ENCODE peak calls at places on chromosomes 7 and 10, in six cellular contexts. One of them, this sample, is unnamed.

GRCh38 chr10:121526801-121527221 is 71.4 kb downstream of the FGFR2 start:
- DNase-seq in CD8-positive, alpha-beta T cell: no peak
- DNase-seq in fibroblast of the aortic adventitia: no peak
- DNase-seq in progenitor cell of endocrine pancreas: no peak
- DNase-seq in foreskin fibroblast: no peak
- DNase-seq in fibroblast of villous mesenchyme: no peak
- DNase-seq in this sample: no peak

GRCh38 chr10:126570631-126571170 is 99.8 kb downstream of the C10orf90 start:
- DNase-seq in CD8-positive, alpha-beta T cell: no peak
- DNase-seq in fibroblast of the aortic adventitia: peak; percentile 44
- DNase-seq in progenitor cell of endocrine pancreas: no peak
- DNase-seq in foreskin fibroblast: no peak
- DNase-seq in fibroblast of villous mesenchyme: no peak
- DNase-seq in this sample: no peak

GRCh38 chr10:110634527-110635209 is 9.5 kb upstream of the RBM20 start:
- DNase-seq in CD8-positive, alpha-beta T cell: no peak
- DNase-seq in fibroblast of the aortic adventitia: no peak
- DNase-seq in progenitor cell of endocrine pancreas: no peak
- DNase-seq in foreskin fibroblast: no peak
- DNase-seq in fibroblast of villous mesenchyme: no peak
- DNase-seq in this sample: no peak

GRCh38 chr7:98840604-98841508 is 29.0 kb downstream of the TMEM130 start:
- DNase-seq in CD8-positive, alpha-beta T cell: no peak
- DNase-seq in fibroblast of the aortic adventitia: peak; percentile 68
- DNase-seq in progenitor cell of endocrine pancreas: no peak
- DNase-seq in foreskin fibroblast: peak; percentile 49
- DNase-seq in fibroblast of villous mesenchyme: no peak
- DNase-seq in this sample: no peak

GRCh38 chr7:78345979-78346378 is 547.4 kb downstream of the PHTF2 start:
- DNase-seq in CD8-positive, alpha-beta T cell: no peak
- DNase-seq in fibroblast of the aortic adventitia: no peak
- DNase-seq in progenitor cell of endocrine pancreas: no peak
- DNase-seq in foreskin fibroblast: no peak
- DNase-seq in fibroblast of villous mesenchyme: no peak
- DNase-seq in this sample: no peak

GRCh38 chr10:79321951-79322350 is 25.3 kb upstream of the PPIF start:
- DNase-seq in CD8-positive, alpha-beta T cell: no peak
- DNase-seq in fibroblast of the aortic adventitia: no peak
- DNase-seq in progenitor cell of endocrine pancreas: no peak
- DNase-seq in foreskin fibroblast: no peak
- DNase-seq in fibroblast of villous mesenchyme: no peak
- DNase-seq in this sample: no peak

GRCh38 chr7:133804127-133804526 is 323.0 kb upstream of the LRGUK start:
- DNase-seq in CD8-positive, alpha-beta T cell: no peak
- DNase-seq in fibroblast of the aortic adventitia: no peak
- DNase-seq in progenitor cell of endocrine pancreas: no peak
- DNase-seq in foreskin fibroblast: no peak
- DNase-seq in fibroblast of villous mesenchyme: no peak
- DNase-seq in this sample: no peak

GRCh38 chr10:69816536-69816935 is 14.8 kb downstream of the COL13A1 start:
- DNase-seq in CD8-positive, alpha-beta T cell: no peak
- DNase-seq in fibroblast of the aortic adventitia: no peak
- DNase-seq in progenitor cell of endocrine pancreas: no peak
- DNase-seq in foreskin fibroblast: no peak
- DNase-seq in fibroblast of villous mesenchyme: no peak
- DNase-seq in this sample: no peak

GRCh38 chr7:57308631-57309408 is 141.2 kb upstream of the ZNF716 start:
- DNase-seq in CD8-positive, alpha-beta T cell: no peak
- DNase-seq in fibroblast of the aortic adventitia: no peak
- DNase-seq in progenitor cell of endocrine pancreas: no peak
- DNase-seq in foreskin fibroblast: no peak
- DNase-seq in fibroblast of villous mesenchyme: no peak
- DNase-seq in this sample: no peak

GRCh38 chr10:71812016-71812912 is 38.8 kb downstream of the PSAP start:
- DNase-seq in CD8-positive, alpha-beta T cell: peak; percentile 63
- DNase-seq in fibroblast of the aortic adventitia: peak; percentile 39
- DNase-seq in progenitor cell of endocrine pancreas: peak; percentile 52
- DNase-seq in foreskin fibroblast: peak; percentile 78
- DNase-seq in fibroblast of villous mesenchyme: peak; percentile 46
- DNase-seq in this sample: peak; percentile 51

GRCh38 chr10:69241575-69241974 is 21.4 kb downstream of the HKDC1 start:
- DNase-seq in CD8-positive, alpha-beta T cell: no peak
- DNase-seq in fibroblast of the aortic adventitia: peak; percentile 56
- DNase-seq in progenitor cell of endocrine pancreas: no peak
- DNase-seq in foreskin fibroblast: peak; percentile 30
- DNase-seq in fibroblast of villous mesenchyme: peak; percentile 40
- DNase-seq in this sample: no peak

GRCh38 chr10:116056445-116057293 is 216.3 kb downstream of the GFRA1 start:
- DNase-seq in CD8-positive, alpha-beta T cell: no peak
- DNase-seq in fibroblast of the aortic adventitia: no peak
- DNase-seq in progenitor cell of endocrine pancreas: no peak
- DNase-seq in foreskin fibroblast: no peak
- DNase-seq in fibroblast of villous mesenchyme: peak; percentile 35
- DNase-seq in this sample: no peak

GRCh38 chr7:140541513-140542192 is 62.3 kb upstream of the MKRN1 start:
- DNase-seq in CD8-positive, alpha-beta T cell: no peak
- DNase-seq in fibroblast of the aortic adventitia: peak; percentile 95
- DNase-seq in progenitor cell of endocrine pancreas: peak; percentile 48
- DNase-seq in foreskin fibroblast: peak; percentile 91
- DNase-seq in fibroblast of villous mesenchyme: peak; percentile 92
- DNase-seq in this sample: no peak

GRCh38 chr7:1085910-1086421 is 1.9 kb upstream of the GPER1 start:
- DNase-seq in CD8-positive, alpha-beta T cell: no peak
- DNase-seq in fibroblast of the aortic adventitia: peak; percentile 21
- DNase-seq in progenitor cell of endocrine pancreas: no peak
- DNase-seq in foreskin fibroblast: peak; percentile 61
- DNase-seq in fibroblast of villous mesenchyme: no peak
- DNase-seq in this sample: no peak

GRCh38 chr7:92782236-92782635 is 54.1 kb downstream of the CDK6 start:
- DNase-seq in CD8-positive, alpha-beta T cell: no peak
- DNase-seq in fibroblast of the aortic adventitia: no peak
- DNase-seq in progenitor cell of endocrine pancreas: no peak
- DNase-seq in foreskin fibroblast: no peak
- DNase-seq in fibroblast of villous mesenchyme: no peak
- DNase-seq in this sample: no peak

GRCh38 chr10:19922236-19922963 is 106.2 kb downstream of the PLXDC2 start:
- DNase-seq in CD8-positive, alpha-beta T cell: no peak
- DNase-seq in fibroblast of the aortic adventitia: peak; percentile 89
- DNase-seq in progenitor cell of endocrine pancreas: no peak
- DNase-seq in foreskin fibroblast: peak; percentile 58
- DNase-seq in fibroblast of villous mesenchyme: peak; percentile 64
- DNase-seq in this sample: no peak

GRCh38 chr7:127588019-127588696 is at the start of gene ARF5:
- DNase-seq in CD8-positive, alpha-beta T cell: peak; percentile 82
- DNase-seq in fibroblast of the aortic adventitia: peak; percentile 73
- DNase-seq in progenitor cell of endocrine pancreas: peak; percentile 90
- DNase-seq in foreskin fibroblast: peak; percentile 93
- DNase-seq in fibroblast of villous mesenchyme: peak; percentile 83
- DNase-seq in this sample: peak; percentile 94

GRCh38 chr10:35795131-35795819 is 153.2 kb upstream of the FZD8 start:
- DNase-seq in CD8-positive, alpha-beta T cell: no peak
- DNase-seq in fibroblast of the aortic adventitia: peak; percentile 97
- DNase-seq in progenitor cell of endocrine pancreas: no peak
- DNase-seq in foreskin fibroblast: no peak
- DNase-seq in fibroblast of villous mesenchyme: peak; percentile 10
- DNase-seq in this sample: no peak

GRCh38 chr7:128831994-128832879 is 2.0 kb downstream of the FLNC start:
- DNase-seq in CD8-positive, alpha-beta T cell: no peak
- DNase-seq in fibroblast of the aortic adventitia: peak; percentile 43
- DNase-seq in progenitor cell of endocrine pancreas: no peak
- DNase-seq in foreskin fibroblast: peak; percentile 70
- DNase-seq in fibroblast of villous mesenchyme: peak; percentile 31
- DNase-seq in this sample: no peak

GRCh38 chr7:130400120-130400572 is 19.9 kb downstream of the CPA1 start:
- DNase-seq in CD8-positive, alpha-beta T cell: no peak
- DNase-seq in fibroblast of the aortic adventitia: peak; percentile 97
- DNase-seq in progenitor cell of endocrine pancreas: no peak
- DNase-seq in foreskin fibroblast: peak; percentile 86
- DNase-seq in fibroblast of villous mesenchyme: peak; percentile 89
- DNase-seq in this sample: no peak

GRCh38 chr10:69068549-69068948 is 19.4 kb upstream of the SRGN start:
- DNase-seq in CD8-positive, alpha-beta T cell: no peak
- DNase-seq in fibroblast of the aortic adventitia: peak; percentile 40
- DNase-seq in progenitor cell of endocrine pancreas: no peak
- DNase-seq in foreskin fibroblast: no peak
- DNase-seq in fibroblast of villous mesenchyme: no peak
- DNase-seq in this sample: no peak

GRCh38 chr10:122344741-122345258 is 29.7 kb upstream of the PLEKHA1 start:
- DNase-seq in CD8-positive, alpha-beta T cell: no peak
- DNase-seq in fibroblast of the aortic adventitia: no peak
- DNase-seq in progenitor cell of endocrine pancreas: no peak
- DNase-seq in foreskin fibroblast: peak; percentile 65
- DNase-seq in fibroblast of villous mesenchyme: peak; percentile 47
- DNase-seq in this sample: no peak

GRCh38 chr10:43809211-43809930 is 160.7 kb upstream of the ZNF32 start:
- DNase-seq in CD8-positive, alpha-beta T cell: no peak
- DNase-seq in fibroblast of the aortic adventitia: peak; percentile 92
- DNase-seq in progenitor cell of endocrine pancreas: no peak
- DNase-seq in foreskin fibroblast: peak; percentile 92
- DNase-seq in fibroblast of villous mesenchyme: peak; percentile 93
- DNase-seq in this sample: no peak

GRCh38 chr10:25176421-25176968 is 1.7 kb downstream of the GPR158 start:
- DNase-seq in CD8-positive, alpha-beta T cell: no peak
- DNase-seq in fibroblast of the aortic adventitia: no peak
- DNase-seq in progenitor cell of endocrine pancreas: no peak
- DNase-seq in foreskin fibroblast: no peak
- DNase-seq in fibroblast of villous mesenchyme: no peak
- DNase-seq in this sample: no peak

GRCh38 chr10:11404931-11405330 is 206.5 kb downstream of the USP6NL start:
- DNase-seq in CD8-positive, alpha-beta T cell: no peak
- DNase-seq in fibroblast of the aortic adventitia: no peak
- DNase-seq in progenitor cell of endocrine pancreas: no peak
- DNase-seq in foreskin fibroblast: no peak
- DNase-seq in fibroblast of villous mesenchyme: no peak
- DNase-seq in this sample: no peak

GRCh38 chr10:118966131-118967125 is 63.1 kb upstream of the NANOS1 start:
- DNase-seq in CD8-positive, alpha-beta T cell: no peak
- DNase-seq in fibroblast of the aortic adventitia: no peak
- DNase-seq in progenitor cell of endocrine pancreas: no peak
- DNase-seq in foreskin fibroblast: no peak
- DNase-seq in fibroblast of villous mesenchyme: no peak
- DNase-seq in this sample: no peak

GRCh38 chr7:54546986-54547314 is 4.8 kb downstream of the VSTM2A start:
- DNase-seq in CD8-positive, alpha-beta T cell: no peak
- DNase-seq in fibroblast of the aortic adventitia: no peak
- DNase-seq in progenitor cell of endocrine pancreas: no peak
- DNase-seq in foreskin fibroblast: no peak
- DNase-seq in fibroblast of villous mesenchyme: no peak
- DNase-seq in this sample: no peak

DNA sequence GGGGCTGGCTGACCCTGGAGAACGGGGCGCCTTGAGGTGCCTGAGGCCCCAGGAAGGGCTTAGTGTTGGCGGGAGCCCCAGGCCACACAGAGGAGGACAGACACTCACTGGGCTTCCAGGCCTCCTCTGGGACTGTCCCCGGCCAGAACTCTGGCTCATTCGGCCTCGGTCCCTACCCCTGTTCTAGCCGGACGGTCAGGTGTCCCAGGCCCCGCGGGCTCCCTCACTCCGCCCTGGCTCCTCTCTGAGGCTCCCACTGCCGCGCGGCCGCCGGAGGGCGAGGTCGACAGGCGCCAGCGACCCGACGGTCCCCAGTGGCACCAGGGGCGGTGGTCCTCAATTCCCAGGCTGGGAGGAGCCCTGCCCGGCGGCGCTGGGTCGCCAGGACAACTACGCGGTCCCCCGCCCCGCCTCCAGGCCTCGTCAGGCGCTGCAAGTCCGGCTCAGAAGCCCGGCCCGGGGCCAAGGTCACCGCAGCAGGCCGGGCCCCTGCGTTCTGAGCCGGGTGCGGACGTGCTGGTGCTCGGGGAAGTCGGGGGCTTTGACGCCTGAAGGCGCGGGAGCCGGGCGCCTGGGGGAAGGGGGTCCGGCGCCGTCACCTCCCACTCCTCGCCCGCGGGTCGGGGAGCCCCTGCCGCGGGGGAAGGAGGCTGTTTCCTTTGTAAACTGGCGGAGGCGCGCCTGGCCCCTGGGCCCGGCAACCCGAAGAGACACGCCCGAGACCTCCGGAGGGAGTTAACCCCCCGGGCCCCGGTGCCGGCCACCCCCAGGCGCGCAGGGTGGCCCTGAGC is 1.1 kb upstream of the PWWP2B start:
- DNase-seq in CD8-positive, alpha-beta T cell: no peak
- DNase-seq in fibroblast of the aortic adventitia: no peak
- DNase-seq in progenitor cell of endocrine pancreas: peak; percentile 70
- DNase-seq in foreskin fibroblast: peak; percentile 70
- DNase-seq in fibroblast of villous mesenchyme: peak; percentile 51
- DNase-seq in this sample: no peak
- TF ChIP-seq CTCF in CD8-positive, alpha-beta T cell: no peak
- TF ChIP-seq CTCF in fibroblast of the aortic adventitia: no peak
- TF ChIP-seq CTCF in progenitor cell of endocrine pancreas: no peak
- TF ChIP-seq CTCF in foreskin fibroblast: no peak
- TF ChIP-seq CTCF in fibroblast of villous mesenchyme: no peak
- TF ChIP-seq CTCF in this sample: no peak

GRCh38 chr10:21340341-21340740 is 185.1 kb downstream of the SKIDA1 start:
- DNase-seq in CD8-positive, alpha-beta T cell: no peak
- DNase-seq in fibroblast of the aortic adventitia: no peak
- DNase-seq in progenitor cell of endocrine pancreas: no peak
- DNase-seq in foreskin fibroblast: peak; percentile 49
- DNase-seq in fibroblast of villous mesenchyme: peak; percentile 36
- DNase-seq in this sample: no peak

GRCh38 chr10:21337171-21337792 is 188.2 kb downstream of the SKIDA1 start:
- DNase-seq in CD8-positive, alpha-beta T cell: no peak
- DNase-seq in fibroblast of the aortic adventitia: no peak
- DNase-seq in progenitor cell of endocrine pancreas: no peak
- DNase-seq in foreskin fibroblast: no peak
- DNase-seq in fibroblast of villous mesenchyme: no peak
- DNase-seq in this sample: no peak

GRCh38 chr10:21334891-21335696 is 190.4 kb downstream of the SKIDA1 start:
- DNase-seq in CD8-positive, alpha-beta T cell: no peak
- DNase-seq in fibroblast of the aortic adventitia: peak; percentile 98
- DNase-seq in progenitor cell of endocrine pancreas: no peak
- DNase-seq in foreskin fibroblast: peak; percentile 89
- DNase-seq in fibroblast of villous mesenchyme: peak; percentile 95
- DNase-seq in this sample: no peak

GRCh38 chr10:21330628-21331020 is 194.9 kb downstream of the SKIDA1 start:
- DNase-seq in CD8-positive, alpha-beta T cell: no peak
- DNase-seq in fibroblast of the aortic adventitia: peak; percentile 12
- DNase-seq in progenitor cell of endocrine pancreas: no peak
- DNase-seq in foreskin fibroblast: no peak
- DNase-seq in fibroblast of villous mesenchyme: no peak
- DNase-seq in this sample: no peak

GRCh38 chr10:21336476-21337170 is 188.9 kb downstream of the SKIDA1 start:
- DNase-seq in CD8-positive, alpha-beta T cell: no peak
- DNase-seq in fibroblast of the aortic adventitia: peak; percentile 99
- DNase-seq in progenitor cell of endocrine pancreas: no peak
- DNase-seq in foreskin fibroblast: peak; percentile 96
- DNase-seq in fibroblast of villous mesenchyme: peak; percentile 95
- DNase-seq in this sample: no peak
- TF ChIP-seq CTCF in CD8-positive, alpha-beta T cell: no peak
- TF ChIP-seq CTCF in fibroblast of the aortic adventitia: no peak
- TF ChIP-seq CTCF in progenitor cell of endocrine pancreas: no peak
- TF ChIP-seq CTCF in foreskin fibroblast: no peak
- TF ChIP-seq CTCF in fibroblast of villous mesenchyme: no peak
- TF ChIP-seq CTCF in this sample: no peak

GRCh38 chr7:155214328-155214986 is 83.2 kb upstream of the INSIG1 start:
- DNase-seq in CD8-positive, alpha-beta T cell: no peak
- DNase-seq in fibroblast of the aortic adventitia: peak; percentile 39
- DNase-seq in progenitor cell of endocrine pancreas: no peak
- DNase-seq in foreskin fibroblast: peak; percentile 23
- DNase-seq in fibroblast of villous mesenchyme: peak; percentile 33
- DNase-seq in this sample: no peak
- TF ChIP-seq CTCF in CD8-positive, alpha-beta T cell: no peak
- TF ChIP-seq CTCF in fibroblast of the aortic adventitia: no peak
- TF ChIP-seq CTCF in progenitor cell of endocrine pancreas: no peak
- TF ChIP-seq CTCF in foreskin fibroblast: no peak
- TF ChIP-seq CTCF in fibroblast of villous mesenchyme: no peak
- TF ChIP-seq CTCF in this sample: no peak

GRCh38 chr10:37857287-37858211 is at the start of gene ZNF248:
- DNase-seq in CD8-positive, alpha-beta T cell: peak; percentile 89
- DNase-seq in fibroblast of the aortic adventitia: peak; percentile 96
- DNase-seq in progenitor cell of endocrine pancreas: peak; percentile 68
- DNase-seq in foreskin fibroblast: peak; percentile 99
- DNase-seq in fibroblast of villous mesenchyme: peak; percentile 97
- DNase-seq in this sample: peak; percentile 56
- TF ChIP-seq CTCF in CD8-positive, alpha-beta T cell: no peak
- TF ChIP-seq CTCF in fibroblast of the aortic adventitia: no peak
- TF ChIP-seq CTCF in progenitor cell of endocrine pancreas: peak; percentile 10
- TF ChIP-seq CTCF in foreskin fibroblast: no peak
- TF ChIP-seq CTCF in fibroblast of villous mesenchyme: no peak
- TF ChIP-seq CTCF in this sample: no peak

This sample was measured in D721Med.